ENCODE peak calls at places on chromosome 13, in six cellular contexts. One of them, this sample, is unnamed.

GRCh38 chr13:23433171-23434153 is at the start of gene SACS:
- DNase-seq in breast epithelium: no peak
- DNase-seq in GM12891: no peak
- DNase-seq in GM12878: no peak
- DNase-seq in SK-N-MC: no peak
- DNase-seq in suprapubic skin: no peak
- DNase-seq in this sample: no peak

GRCh38 chr13:73062368-73062767 is 3.6 kb downstream of the KLF5 start:
- DNase-seq in breast epithelium: no peak
- DNase-seq in GM12891: no peak
- DNase-seq in GM12878: no peak
- DNase-seq in SK-N-MC: no peak
- DNase-seq in suprapubic skin: no peak
- DNase-seq in this sample: no peak

GRCh38 chr13:79435549-79435948 is 29.5 kb upstream of the RBM26 start:
- DNase-seq in breast epithelium: no peak
- DNase-seq in GM12891: no peak
- DNase-seq in GM12878: no peak
- DNase-seq in SK-N-MC: no peak
- DNase-seq in suprapubic skin: no peak
- DNase-seq in this sample: no peak

GRCh38 chr13:79393564-79394249 is 12.3 kb downstream of the RBM26 start:
- DNase-seq in breast epithelium: no peak
- DNase-seq in GM12891: no peak
- DNase-seq in GM12878: no peak
- DNase-seq in SK-N-MC: no peak
- DNase-seq in suprapubic skin: no peak
- DNase-seq in this sample: no peak

GRCh38 chr13:53250272-53250875 is 221.8 kb downstream of the OLFM4 start:
- DNase-seq in breast epithelium: no peak
- DNase-seq in GM12891: no peak
- DNase-seq in GM12878: peak
- DNase-seq in SK-N-MC: peak
- DNase-seq in suprapubic skin: no peak
- DNase-seq in this sample: no peak

GRCh38 chr13:53136554-53136953 is 107.9 kb downstream of the OLFM4 start:
- DNase-seq in breast epithelium: no peak
- DNase-seq in GM12891: no peak
- DNase-seq in GM12878: no peak
- DNase-seq in SK-N-MC: no peak
- DNase-seq in suprapubic skin: no peak
- DNase-seq in this sample: no peak

GRCh38 chr13:64314286-64314685 is 2898.6 kb upstream of the PCDH20 start:
- DNase-seq in breast epithelium: no peak
- DNase-seq in GM12891: no peak
- DNase-seq in GM12878: no peak
- DNase-seq in SK-N-MC: no peak
- DNase-seq in suprapubic skin: no peak
- DNase-seq in this sample: no peak

GRCh38 chr13:23323946-23324709 is 109.4 kb downstream of the SACS start:
- DNase-seq in breast epithelium: no peak
- DNase-seq in GM12891: no peak
- DNase-seq in GM12878: no peak
- DNase-seq in SK-N-MC: no peak
- DNase-seq in suprapubic skin: no peak
- DNase-seq in this sample: no peak

GRCh38 chr13:101868585-101869469 is 416.4 kb downstream of the ITGBL1 start:
- DNase-seq in breast epithelium: no peak
- DNase-seq in GM12891: no peak
- DNase-seq in GM12878: no peak
- DNase-seq in SK-N-MC: no peak
- DNase-seq in suprapubic skin: no peak
- DNase-seq in this sample: no peak

GRCh38 chr13:43544011-43544410 is 242.8 kb downstream of the ENOX1 start:
- DNase-seq in breast epithelium: no peak
- DNase-seq in GM12891: no peak
- DNase-seq in GM12878: no peak
- DNase-seq in SK-N-MC: no peak
- DNase-seq in suprapubic skin: no peak
- DNase-seq in this sample: no peak

GRCh38 chr13:74977498-74977897 is 504.5 kb downstream of the TBC1D4 start:
- DNase-seq in breast epithelium: no peak
- DNase-seq in GM12891: no peak
- DNase-seq in GM12878: no peak
- DNase-seq in SK-N-MC: no peak
- DNase-seq in suprapubic skin: no peak
- DNase-seq in this sample: no peak

GRCh38 chr13:40161008-40161694 is 505.3 kb downstream of the FOXO1 start:
- DNase-seq in breast epithelium: no peak
- DNase-seq in GM12891: no peak
- DNase-seq in GM12878: no peak
- DNase-seq in SK-N-MC: no peak
- DNase-seq in suprapubic skin: no peak
- DNase-seq in this sample: no peak

GRCh38 chr13:38167164-38167822 is 182.4 kb upstream of the UFM1 start:
- DNase-seq in breast epithelium: no peak
- DNase-seq in GM12891: no peak
- DNase-seq in GM12878: peak
- DNase-seq in SK-N-MC: no peak
- DNase-seq in suprapubic skin: no peak
- DNase-seq in this sample: no peak

GRCh38 chr13:60414177-60414576 is 17.2 kb downstream of the TDRD3 start:
- DNase-seq in breast epithelium: no peak
- DNase-seq in GM12891: no peak
- DNase-seq in GM12878: no peak
- DNase-seq in SK-N-MC: no peak
- DNase-seq in suprapubic skin: no peak
- DNase-seq in this sample: no peak

GRCh38 chr13:34034411-34034810 is 216.5 kb downstream of the RFC3 start:
- DNase-seq in breast epithelium: no peak
- DNase-seq in GM12891: no peak
- DNase-seq in GM12878: no peak
- DNase-seq in SK-N-MC: no peak
- DNase-seq in suprapubic skin: no peak
- DNase-seq in this sample: no peak

GRCh38 chr13:79171131-79172061 is 234.7 kb downstream of the RBM26 start:
- DNase-seq in breast epithelium: no peak
- DNase-seq in GM12891: no peak
- DNase-seq in GM12878: no peak
- DNase-seq in SK-N-MC: no peak
- DNase-seq in suprapubic skin: no peak
- DNase-seq in this sample: no peak

GRCh38 chr13:90171649-90172048 is 1175.8 kb upstream of the MIR17HG start:
- DNase-seq in breast epithelium: no peak
- DNase-seq in GM12891: no peak
- DNase-seq in GM12878: no peak
- DNase-seq in SK-N-MC: no peak
- DNase-seq in suprapubic skin: no peak
- DNase-seq in this sample: no peak

GRCh38 chr13:73741111-73741510 is 393.1 kb downstream of the KLF12 start:
- DNase-seq in breast epithelium: no peak
- DNase-seq in GM12891: no peak
- DNase-seq in GM12878: no peak
- DNase-seq in SK-N-MC: no peak
- DNase-seq in suprapubic skin: no peak
- DNase-seq in this sample: no peak

GRCh38 chr13:75480691-75481175 is 1.2 kb downstream of the TBC1D4 start:
- DNase-seq in breast epithelium: peak
- DNase-seq in GM12891: peak
- DNase-seq in GM12878: no peak
- DNase-seq in SK-N-MC: no peak
- DNase-seq in suprapubic skin: peak
- DNase-seq in this sample: no peak

GRCh38 chr13:111248822-111249221 is 71.6 kb upstream of the TEX29 start:
- DNase-seq in breast epithelium: no peak
- DNase-seq in GM12891: no peak
- DNase-seq in GM12878: no peak
- DNase-seq in SK-N-MC: no peak
- DNase-seq in suprapubic skin: no peak
- DNase-seq in this sample: no peak

GRCh38 chr13:35957174-35957867 is 173.9 kb downstream of the DCLK1 start:
- DNase-seq in breast epithelium: no peak
- DNase-seq in GM12891: no peak
- DNase-seq in GM12878: no peak
- DNase-seq in SK-N-MC: no peak
- DNase-seq in suprapubic skin: no peak
- DNase-seq in this sample: no peak

GRCh38 chr13:36829753-36830152 is 10.7 kb downstream of the RFXAP start:
- DNase-seq in breast epithelium: no peak
- DNase-seq in GM12891: no peak
- DNase-seq in GM12878: no peak
- DNase-seq in SK-N-MC: no peak
- DNase-seq in suprapubic skin: no peak
- DNase-seq in this sample: no peak

GRCh38 chr13:40876020-40876738 is 86.8 kb downstream of the SLC25A15 start:
- DNase-seq in breast epithelium: no peak
- DNase-seq in GM12891: no peak
- DNase-seq in GM12878: no peak
- DNase-seq in SK-N-MC: no peak
- DNase-seq in suprapubic skin: no peak
- DNase-seq in this sample: no peak

GRCh38 chr13:39269411-39269810 is 231.2 kb downstream of the NHLRC3 start:
- DNase-seq in breast epithelium: no peak
- DNase-seq in GM12891: no peak
- DNase-seq in GM12878: no peak
- DNase-seq in SK-N-MC: no peak
- DNase-seq in suprapubic skin: no peak
- DNase-seq in this sample: no peak

GRCh38 chr13:45473627-45474026 is 8.9 kb downstream of the COG3 start:
- DNase-seq in breast epithelium: no peak
- DNase-seq in GM12891: no peak
- DNase-seq in GM12878: no peak
- DNase-seq in SK-N-MC: no peak
- DNase-seq in suprapubic skin: no peak
- DNase-seq in this sample: no peak

GRCh38 chr13:68056816-68057710 is 826.9 kb upstream of the PCDH9 start:
- DNase-seq in breast epithelium: no peak
- DNase-seq in GM12891: no peak
- DNase-seq in GM12878: no peak
- DNase-seq in SK-N-MC: no peak
- DNase-seq in suprapubic skin: no peak
- DNase-seq in this sample: no peak

GRCh38 chr13:46687810-46688209 is 109.2 kb downstream of the ESD start:
- DNase-seq in breast epithelium: no peak
- DNase-seq in GM12891: no peak
- DNase-seq in GM12878: no peak
- DNase-seq in SK-N-MC: no peak
- DNase-seq in suprapubic skin: no peak
- DNase-seq in this sample: no peak

GRCh38 chr13:77740931-77741586 is 43.6 kb downstream of the SLAIN1 start:
- DNase-seq in breast epithelium: no peak
- DNase-seq in GM12891: no peak
- DNase-seq in GM12878: no peak
- DNase-seq in SK-N-MC: no peak
- DNase-seq in suprapubic skin: no peak
- DNase-seq in this sample: no peak

GRCh38 chr13:37656247-37656940 is 57.8 kb upstream of the POSTN start:
- DNase-seq in breast epithelium: no peak
- DNase-seq in GM12891: no peak
- DNase-seq in GM12878: no peak
- DNase-seq in SK-N-MC: no peak
- DNase-seq in suprapubic skin: no peak
- DNase-seq in this sample: no peak

GRCh38 chr13:84677836-84678235 is 795.6 kb upstream of the SLITRK1 start:
- DNase-seq in breast epithelium: no peak
- DNase-seq in GM12891: no peak
- DNase-seq in GM12878: no peak
- DNase-seq in SK-N-MC: no peak
- DNase-seq in suprapubic skin: no peak
- DNase-seq in this sample: no peak

GRCh38 chr13:91142572-91142971 is 204.9 kb upstream of the MIR17HG start:
- DNase-seq in breast epithelium: no peak
- DNase-seq in GM12891: no peak
- DNase-seq in GM12878: no peak
- DNase-seq in SK-N-MC: no peak
- DNase-seq in suprapubic skin: no peak
- DNase-seq in this sample: no peak

DNA sequence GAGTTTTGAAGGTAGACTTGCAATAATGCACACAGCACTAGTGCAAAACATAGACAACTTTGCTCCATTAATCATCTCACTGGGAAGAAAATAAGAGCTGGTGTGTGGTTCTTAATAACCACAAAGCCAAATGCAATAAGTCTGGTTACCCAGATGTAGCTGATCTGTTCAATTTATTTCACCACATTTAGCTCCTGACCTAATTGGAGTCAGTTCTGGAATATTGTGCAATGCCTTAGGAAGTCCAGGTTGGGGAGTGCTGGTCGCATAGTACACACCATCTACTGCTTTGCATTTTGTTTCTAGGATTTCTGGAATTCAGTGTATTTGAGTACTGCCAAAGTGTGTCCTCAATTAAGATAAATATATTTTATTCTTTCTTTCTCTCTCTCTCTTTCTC is 483.3 kb upstream of the SPRY2 start:
- DNase-seq in breast epithelium: no peak
- DNase-seq in GM12891: no peak
- DNase-seq in GM12878: no peak
- DNase-seq in SK-N-MC: no peak
- DNase-seq in suprapubic skin: no peak
- DNase-seq in this sample: no peak
- TF ChIP-seq POLR2AphosphoS5 in breast epithelium: no peak
- TF ChIP-seq POLR2AphosphoS5 in GM12891: no peak
- TF ChIP-seq POLR2AphosphoS5 in GM12878: no peak
- TF ChIP-seq POLR2AphosphoS5 in SK-N-MC: no peak
- TF ChIP-seq POLR2AphosphoS5 in suprapubic skin: peak
- TF ChIP-seq POLR2AphosphoS5 in this sample: no peak

DNA sequence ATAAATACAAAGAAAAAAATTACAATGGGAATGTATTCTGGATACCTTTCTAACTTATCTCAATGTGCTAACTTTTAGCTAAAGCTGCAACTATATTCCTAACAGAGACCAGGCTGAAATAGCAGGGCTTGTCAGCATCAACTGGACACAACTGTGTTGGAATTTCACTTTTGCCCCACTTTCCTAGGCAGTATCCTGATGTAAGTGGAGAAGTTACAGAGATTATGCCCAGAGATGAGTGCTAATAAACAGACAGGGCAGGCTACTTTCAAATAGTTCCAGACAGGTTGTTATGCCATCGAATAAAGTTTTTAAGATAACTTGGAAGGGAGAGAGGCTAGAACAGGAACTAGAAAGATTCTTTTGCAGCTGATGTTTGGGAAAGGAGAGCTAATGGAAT is 201.9 kb downstream of the KCTD12 start:
- DNase-seq in breast epithelium: no peak
- DNase-seq in GM12891: no peak
- DNase-seq in GM12878: no peak
- DNase-seq in SK-N-MC: no peak
- DNase-seq in suprapubic skin: no peak
- DNase-seq in this sample: no peak
- TF ChIP-seq POLR2AphosphoS5 in breast epithelium: no peak
- TF ChIP-seq POLR2AphosphoS5 in GM12891: no peak
- TF ChIP-seq POLR2AphosphoS5 in GM12878: no peak
- TF ChIP-seq POLR2AphosphoS5 in SK-N-MC: no peak
- TF ChIP-seq POLR2AphosphoS5 in suprapubic skin: no peak
- TF ChIP-seq POLR2AphosphoS5 in this sample: no peak

GRCh38 chr13:29175245-29175873 is 355.2 kb downstream of the MTUS2 start:
- DNase-seq in breast epithelium: no peak
- DNase-seq in GM12891: no peak
- DNase-seq in GM12878: no peak
- DNase-seq in SK-N-MC: no peak
- DNase-seq in suprapubic skin: no peak
- DNase-seq in this sample: no peak
- TF ChIP-seq POLR2AphosphoS5 in breast epithelium: no peak
- TF ChIP-seq POLR2AphosphoS5 in GM12891: no peak
- TF ChIP-seq POLR2AphosphoS5 in GM12878: no peak
- TF ChIP-seq POLR2AphosphoS5 in SK-N-MC: no peak
- TF ChIP-seq POLR2AphosphoS5 in suprapubic skin: no peak
- TF ChIP-seq POLR2AphosphoS5 in this sample: no peak

GRCh38 chr13:20442370-20442769 is 83.3 kb downstream of the CRYL1 start:
- DNase-seq in breast epithelium: no peak
- DNase-seq in GM12891: no peak
- DNase-seq in GM12878: no peak
- DNase-seq in SK-N-MC: no peak
- DNase-seq in suprapubic skin: no peak
- DNase-seq in this sample: no peak
- TF ChIP-seq POLR2AphosphoS5 in breast epithelium: no peak
- TF ChIP-seq POLR2AphosphoS5 in GM12891: no peak
- TF ChIP-seq POLR2AphosphoS5 in GM12878: no peak
- TF ChIP-seq POLR2AphosphoS5 in SK-N-MC: no peak
- TF ChIP-seq POLR2AphosphoS5 in suprapubic skin: no peak
- TF ChIP-seq POLR2AphosphoS5 in this sample: no peak

This sample was measured in GM12892.